ENCODE peak calls at places on chromosomes 5 and 9, in four cellular contexts. X is stimulated activated naive B cell treated with anti-CD40 and anti-IgM and Interleukin-4, amounts not matched to agents 10 μg/mL and 1 μg/mL and 100 μg/mL, for 72 hours; N is activated CD4-positive, alpha-beta T cell treated with anti-CD3 and anti-CD28 coated beads, Interleukin-2, amount 50 U/mL, for 1 hour; W is AG08395. L is an unnamed sample.

GRCh38 chr5:150159741-150160179 is 4.1 kb upstream of the PDGFRB start:
- DNase-seq in N (no peak), X (no peak), W (peak; percentile 77), L (no peak)

GRCh38 chr9:104836767-104837166 is 72.8 kb downstream of the NIPSNAP3B start:
- DNase-seq in N (no peak), X (no peak), W (no peak), L (no peak)

GRCh38 chr9:86315088-86315487 is 32.8 kb upstream of the ISCA1 start:
- DNase-seq in W (no peak), N (no peak), X (no peak), L (no peak)

GRCh38 chr9:128556276-128556675 is 3.9 kb downstream of the SPTAN1 start:
- DNase-seq in W (no peak), N (no peak), X (no peak), L (no peak)

GRCh38 chr9:121321039-121321503 is 49.0 kb downstream of the STOM start:
- DNase-seq in X (no peak), N (no peak), W (no peak), L (no peak)

GRCh38 chr9:129373361-129373760 is 195.3 kb upstream of the IER5L start:
- DNase-seq in W (no peak), X (no peak), N (no peak), L (no peak)

GRCh38 chr5:151651997-151652645 is 34.6 kb downstream of the SPARC start:
- DNase-seq in W (peak; percentile 91), X (peak; percentile 54), N (peak; percentile 68), L (peak; percentile 61)

GRCh38 chr9:37961346-37961745 is 57.4 kb upstream of the SLC25A51 start:
- DNase-seq in X (no peak), W (no peak), N (no peak), L (no peak)

GRCh38 chr5:130605200-130605599 is 559.9 kb downstream of the HINT1 start:
- DNase-seq in X (no peak), W (no peak), N (no peak), L (no peak)